ENCODE peak calls at places on chromosomes 6 and 20, in five cellular contexts. One of them, this sample, is unnamed.
A peak's percentile ranks its signal among the peaks of the same experiment; 100 is the strongest.

GRCh38 chr6:154447929-154448328 is 62.6 kb downstream of the CNKSR3 start:
- DNase-seq in fibroblast of lung: peak; percentile 51
- DNase-seq in PC-3: no peak
- DNase-seq in tibial nerve: no peak
- DNase-seq in OCI-LY7: no peak
- DNase-seq in this sample: peak; percentile 16

GRCh38 chr6:135932651-135933050 is 81.2 kb downstream of the PDE7B start:
- DNase-seq in fibroblast of lung: no peak
- DNase-seq in PC-3: peak; percentile 89
- DNase-seq in tibial nerve: no peak
- DNase-seq in OCI-LY7: no peak
- DNase-seq in this sample: no peak

GRCh38 chr20:58710481-58711265 is 18.1 kb downstream of the NPEPL1 start:
- DNase-seq in fibroblast of lung: no peak
- DNase-seq in PC-3: no peak
- DNase-seq in tibial nerve: peak; percentile 3
- DNase-seq in OCI-LY7: no peak
- DNase-seq in this sample: no peak

GRCh38 chr6:89310929-89311328 is 4.2 kb downstream of the GABRR2 start:
- DNase-seq in fibroblast of lung: peak; percentile 49
- DNase-seq in PC-3: peak; percentile 59
- DNase-seq in tibial nerve: no peak
- DNase-seq in OCI-LY7: no peak
- DNase-seq in this sample: peak; percentile 25

GRCh38 chr20:6515261-6515660 is 252.2 kb upstream of the BMP2 start:
- DNase-seq in fibroblast of lung: peak; percentile 40
- DNase-seq in PC-3: no peak
- DNase-seq in tibial nerve: no peak
- DNase-seq in OCI-LY7: no peak
- DNase-seq in this sample: no peak

GRCh38 chr6:101876431-101876830 is 482.9 kb downstream of the GRIK2 start:
- DNase-seq in fibroblast of lung: no peak
- DNase-seq in PC-3: no peak
- DNase-seq in tibial nerve: no peak
- DNase-seq in OCI-LY7: no peak
- DNase-seq in this sample: no peak

GRCh38 chr20:25496968-25497401 is 88.3 kb downstream of the NINL start:
- DNase-seq in fibroblast of lung: peak; percentile 49
- DNase-seq in PC-3: peak; percentile 100
- DNase-seq in tibial nerve: no peak
- DNase-seq in OCI-LY7: no peak
- DNase-seq in this sample: no peak

GRCh38 chr6:97405818-97406409 is 122.9 kb upstream of the MMS22L start:
- DNase-seq in fibroblast of lung: no peak
- DNase-seq in PC-3: no peak
- DNase-seq in tibial nerve: no peak
- DNase-seq in OCI-LY7: no peak
- DNase-seq in this sample: no peak

GRCh38 chr6:27145731-27146455 is 101.6 kb upstream of the PRSS16 start:
- DNase-seq in fibroblast of lung: peak; percentile 93
- DNase-seq in PC-3: peak; percentile 84
- DNase-seq in tibial nerve: peak; percentile 79
- DNase-seq in OCI-LY7: peak; percentile 93
- DNase-seq in this sample: peak; percentile 92

GRCh38 chr6:20175810-20176209 is 36.5 kb downstream of the MBOAT1 start:
- DNase-seq in fibroblast of lung: no peak
- DNase-seq in PC-3: no peak
- DNase-seq in tibial nerve: no peak
- DNase-seq in OCI-LY7: no peak
- DNase-seq in this sample: peak; percentile 42

GRCh38 chr6:134574491-134574890 is 256.6 kb upstream of the SGK1 start:
- DNase-seq in fibroblast of lung: no peak
- DNase-seq in PC-3: no peak
- DNase-seq in tibial nerve: no peak
- DNase-seq in OCI-LY7: no peak
- DNase-seq in this sample: no peak

GRCh38 chr20:41509801-41510200 is 108.4 kb downstream of the CHD6 start:
- DNase-seq in fibroblast of lung: peak; percentile 41
- DNase-seq in PC-3: no peak
- DNase-seq in tibial nerve: no peak
- DNase-seq in OCI-LY7: no peak
- DNase-seq in this sample: peak; percentile 31

GRCh38 chr20:44475694-44476560 is at the start of gene TTPAL:
- DNase-seq in fibroblast of lung: peak; percentile 80
- DNase-seq in PC-3: peak; percentile 97
- DNase-seq in tibial nerve: peak; percentile 78
- DNase-seq in OCI-LY7: peak; percentile 95
- DNase-seq in this sample: peak; percentile 92

GRCh38 chr6:94367316-94367715 is 948.0 kb upstream of the EPHA7 start:
- DNase-seq in fibroblast of lung: no peak
- DNase-seq in PC-3: no peak
- DNase-seq in tibial nerve: no peak
- DNase-seq in OCI-LY7: no peak
- DNase-seq in this sample: no peak

GRCh38 chr6:139109558-139109957 is 25.3 kb upstream of the HECA start:
- DNase-seq in fibroblast of lung: peak; percentile 19
- DNase-seq in PC-3: peak; percentile 43
- DNase-seq in tibial nerve: no peak
- DNase-seq in OCI-LY7: peak; percentile 45
- DNase-seq in this sample: peak; percentile 37

GRCh38 chr20:36742558-36742957 is 3.3 kb downstream of the NDRG3 start:
- DNase-seq in fibroblast of lung: no peak
- DNase-seq in PC-3: no peak
- DNase-seq in tibial nerve: no peak
- DNase-seq in OCI-LY7: no peak
- DNase-seq in this sample: no peak

GRCh38 chr20:36745234-36745926 is 510 bp downstream of the NDRG3 start:
- DNase-seq in fibroblast of lung: peak; percentile 3
- DNase-seq in PC-3: no peak
- DNase-seq in tibial nerve: no peak
- DNase-seq in OCI-LY7: peak; percentile 69
- DNase-seq in this sample: peak; percentile 37

GRCh38 chr20:36744764-36745191 is 1.1 kb downstream of the NDRG3 start:
- DNase-seq in fibroblast of lung: peak; percentile 54
- DNase-seq in PC-3: peak; percentile 68
- DNase-seq in tibial nerve: no peak
- DNase-seq in OCI-LY7: no peak
- DNase-seq in this sample: peak; percentile 25

GRCh38 chr20:36745927-36746659 is at the start of gene NDRG3:
- DNase-seq in fibroblast of lung: peak; percentile 86
- DNase-seq in PC-3: peak; percentile 94
- DNase-seq in tibial nerve: peak; percentile 85
- DNase-seq in OCI-LY7: peak; percentile 97
- DNase-seq in this sample: peak; percentile 94

DNA sequence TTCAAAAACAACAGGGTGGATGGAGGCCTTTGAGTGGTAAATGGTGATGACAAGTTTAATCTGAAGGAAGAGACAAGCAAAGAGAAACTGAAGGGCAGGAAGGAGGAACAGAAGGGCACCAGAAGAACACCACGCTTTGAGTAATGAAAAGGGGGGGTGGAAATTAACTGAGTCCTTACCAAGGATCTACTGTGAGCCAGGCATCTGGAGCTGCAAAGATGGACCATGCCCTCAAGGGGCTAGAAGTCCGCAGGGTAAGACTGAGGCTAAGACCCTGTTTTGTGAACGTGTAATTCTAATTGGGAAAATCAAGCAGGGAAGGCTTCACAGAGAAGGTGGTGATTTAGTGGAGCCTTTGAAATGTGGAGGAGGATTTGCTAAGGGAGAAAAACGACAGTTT is 1.6 kb downstream of the NDRG3 start:
- DNase-seq in fibroblast of lung: no peak
- DNase-seq in PC-3: no peak
- DNase-seq in tibial nerve: no peak
- DNase-seq in OCI-LY7: no peak
- DNase-seq in this sample: no peak
- H3K4me3 ChIP-seq in fibroblast of lung: peak overlapping the region; percentile 75
- H3K4me3 ChIP-seq in PC-3: peak overlapping the region; percentile 86
- H3K4me3 ChIP-seq in tibial nerve: no peak overlapping the region
- H3K4me3 ChIP-seq in OCI-LY7: peak overlapping the region; percentile 85
- H3K4me3 ChIP-seq in this sample: no peak overlapping the region

DNA sequence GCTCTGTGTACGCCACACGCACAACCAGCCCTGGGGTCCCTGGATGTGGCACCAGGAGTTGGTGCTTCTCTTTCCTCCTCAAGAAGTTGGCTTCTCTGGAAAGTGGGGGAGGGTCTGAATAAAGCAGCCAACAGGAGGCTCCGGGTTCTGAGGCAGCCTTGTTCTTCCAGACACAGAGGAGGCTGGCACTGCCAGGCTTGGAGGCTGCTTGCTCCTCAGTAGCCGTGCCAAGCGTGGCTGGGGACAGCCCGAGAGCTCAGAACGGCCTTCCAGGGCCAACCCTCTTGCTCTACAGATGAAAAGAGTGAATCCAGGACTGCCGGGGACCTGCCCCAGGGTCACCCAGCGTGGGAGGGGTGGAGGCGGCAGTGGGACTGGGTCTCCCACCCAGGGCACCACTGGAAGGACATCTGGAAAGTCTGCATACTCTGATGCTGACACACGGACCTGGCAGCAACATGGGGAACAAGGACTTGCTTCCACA is 70.4 kb downstream of the SLC22A23 start:
- DNase-seq in fibroblast of lung: no peak
- DNase-seq in PC-3: no peak
- DNase-seq in tibial nerve: no peak
- DNase-seq in OCI-LY7: no peak
- DNase-seq in this sample: no peak
- H3K27ac ChIP-seq in fibroblast of lung: no peak overlapping the region
- H3K27ac ChIP-seq in PC-3: no peak overlapping the region
- H3K27ac ChIP-seq in tibial nerve: peak overlapping the region; percentile 66
- H3K27ac ChIP-seq in OCI-LY7: no peak overlapping the region
- H3K27ac ChIP-seq in this sample: no peak overlapping the region

GRCh38 chr6:3653528-3654070 is 97.9 kb downstream of the PXDC1 start:
- DNase-seq in fibroblast of lung: no peak
- DNase-seq in PC-3: no peak
- DNase-seq in tibial nerve: no peak
- DNase-seq in OCI-LY7: no peak
- DNase-seq in this sample: no peak

GRCh38 chr6:3650341-3650958 is 101.1 kb downstream of the PXDC1 start:
- DNase-seq in fibroblast of lung: no peak
- DNase-seq in PC-3: no peak
- DNase-seq in tibial nerve: no peak
- DNase-seq in OCI-LY7: no peak
- DNase-seq in this sample: no peak

GRCh38 chr6:3648724-3649123 is 102.8 kb downstream of the PXDC1 start:
- DNase-seq in fibroblast of lung: no peak
- DNase-seq in PC-3: no peak
- DNase-seq in tibial nerve: no peak
- DNase-seq in OCI-LY7: no peak
- DNase-seq in this sample: no peak

GRCh38 chr6:3651698-3652229 is 99.7 kb downstream of the PXDC1 start:
- DNase-seq in fibroblast of lung: no peak
- DNase-seq in PC-3: no peak
- DNase-seq in tibial nerve: no peak
- DNase-seq in OCI-LY7: no peak
- DNase-seq in this sample: no peak

GRCh38 chr6:3650959-3651697 is 100.4 kb downstream of the PXDC1 start:
- DNase-seq in fibroblast of lung: no peak
- DNase-seq in PC-3: no peak
- DNase-seq in tibial nerve: no peak
- DNase-seq in OCI-LY7: no peak
- DNase-seq in this sample: peak; percentile 35
- H3K4me3 ChIP-seq in fibroblast of lung: no peak overlapping the region
- H3K4me3 ChIP-seq in PC-3: no peak overlapping the region
- H3K4me3 ChIP-seq in tibial nerve: no peak overlapping the region
- H3K4me3 ChIP-seq in OCI-LY7: no peak overlapping the region
- H3K4me3 ChIP-seq in this sample: no peak overlapping the region

GRCh38 chr20:4136078-4136966 is 121.0 kb upstream of the RNF24 start:
- DNase-seq in fibroblast of lung: no peak
- DNase-seq in PC-3: no peak
- DNase-seq in tibial nerve: no peak
- DNase-seq in OCI-LY7: no peak
- DNase-seq in this sample: no peak

GRCh38 chr20:4134355-4134834 is 119.0 kb upstream of the RNF24 start:
- DNase-seq in fibroblast of lung: no peak
- DNase-seq in PC-3: no peak
- DNase-seq in tibial nerve: no peak
- DNase-seq in OCI-LY7: no peak
- DNase-seq in this sample: no peak

GRCh38 chr20:4135385-4136077 is 120.2 kb upstream of the RNF24 start:
- DNase-seq in fibroblast of lung: peak; percentile 99
- DNase-seq in PC-3: peak; percentile 99
- DNase-seq in tibial nerve: no peak
- DNase-seq in OCI-LY7: no peak
- DNase-seq in this sample: peak; percentile 95

GRCh38 chr20:4132956-4133355 is 117.6 kb upstream of the RNF24 start:
- DNase-seq in fibroblast of lung: no peak
- DNase-seq in PC-3: no peak
- DNase-seq in tibial nerve: no peak
- DNase-seq in OCI-LY7: no peak
- DNase-seq in this sample: no peak

GRCh38 chr20:4134861-4135379 is 119.6 kb upstream of the RNF24 start:
- DNase-seq in fibroblast of lung: no peak
- DNase-seq in PC-3: no peak
- DNase-seq in tibial nerve: no peak
- DNase-seq in OCI-LY7: no peak
- DNase-seq in this sample: peak; percentile 38
- H3K27ac ChIP-seq in fibroblast of lung: peak overlapping the region; percentile 29
- H3K27ac ChIP-seq in PC-3: peak overlapping the region; percentile 96
- H3K27ac ChIP-seq in tibial nerve: no peak overlapping the region
- H3K27ac ChIP-seq in OCI-LY7: no peak overlapping the region
- H3K27ac ChIP-seq in this sample: peak overlapping the region; percentile 83